ENCODE peak calls at places on chromosomes 2 and 18, in four cellular contexts. One of them, this sample, is unnamed. For H3K27me3 and H3K9me3, the result is how much of the 10 kb centered on the place peaks cover.

GRCh38 chr2:15664273-15665066 is 72.8 kb downstream of the DDX1 start:
- DNase-seq in neuronal stem cell: no peak
- DNase-seq in H9: no peak
- DNase-seq in IMR-90: no peak
- DNase-seq in this sample: no peak

GRCh38 chr2:95314964-95315611 is 17.9 kb downstream of the KCNIP3 start:
- DNase-seq in neuronal stem cell: peak
- DNase-seq in IMR-90: peak
- DNase-seq in H9: peak
- DNase-seq in this sample: no peak

GRCh38 chr18:68275616-68276015 is 439.3 kb downstream of the TMX3 start:
- DNase-seq in IMR-90: peak
- DNase-seq in neuronal stem cell: no peak
- DNase-seq in H9: no peak
- DNase-seq in this sample: peak

GRCh38 chr2:159349674-159350299 is 63.3 kb upstream of the WDSUB1 start:
- DNase-seq in IMR-90: peak
- DNase-seq in H9: no peak
- DNase-seq in neuronal stem cell: no peak
- DNase-seq in this sample: no peak

GRCh38 chr2:162926501-162926900 is 87.9 kb upstream of the KCNH7 start:
- DNase-seq in H9: no peak
- DNase-seq in neuronal stem cell: no peak
- DNase-seq in IMR-90: no peak
- DNase-seq in this sample: peak

GRCh38 chr2:30298302-30298701 is 67.0 kb downstream of the LBH start:
- DNase-seq in IMR-90: no peak
- DNase-seq in neuronal stem cell: no peak
- DNase-seq in H9: no peak
- DNase-seq in this sample: no peak

GRCh38 chr2:106531676-106532075 is 44.5 kb downstream of the CD8B2 start:
- DNase-seq in H9: no peak
- DNase-seq in IMR-90: no peak
- DNase-seq in neuronal stem cell: no peak
- DNase-seq in this sample: no peak

GRCh38 chr2:234495801-234496441 is 960 bp downstream of the ARL4C start:
- DNase-seq in neuronal stem cell: no peak
- DNase-seq in H9: peak
- DNase-seq in IMR-90: peak
- DNase-seq in this sample: peak

GRCh38 chr2:70901235-70902066 is 34.2 kb upstream of the ATP6V1B1 start:
- DNase-seq in IMR-90: peak
- DNase-seq in H9: peak
- DNase-seq in neuronal stem cell: no peak
- DNase-seq in this sample: peak

GRCh38 chr18:49613141-49613641 is 51.3 kb downstream of the LIPG start:
- DNase-seq in IMR-90: no peak
- DNase-seq in neuronal stem cell: peak
- DNase-seq in H9: peak
- DNase-seq in this sample: no peak

GRCh38 chr2:220320326-220320725 is 692.9 kb downstream of the SLC4A3 start:
- DNase-seq in IMR-90: peak
- DNase-seq in H9: no peak
- DNase-seq in neuronal stem cell: no peak
- DNase-seq in this sample: no peak

GRCh38 chr2:197191177-197191947 is 119.2 kb downstream of the ANKRD44 start:
- DNase-seq in neuronal stem cell: peak
- DNase-seq in H9: no peak
- DNase-seq in IMR-90: peak
- DNase-seq in this sample: peak

GRCh38 chr2:216837740-216838139 is 22.1 kb downstream of the TNP1 start:
- DNase-seq in H9: no peak
- DNase-seq in IMR-90: no peak
- DNase-seq in neuronal stem cell: no peak
- DNase-seq in this sample: no peak

GRCh38 chr2:235924675-235925063 is 243.5 kb downstream of the GBX2 start:
- DNase-seq in H9: no peak
- DNase-seq in neuronal stem cell: no peak
- DNase-seq in IMR-90: peak
- DNase-seq in this sample: peak

GRCh38 chr2:3465844-3466481 is 53.4 kb downstream of the ADI1 start:
- DNase-seq in neuronal stem cell: no peak
- DNase-seq in IMR-90: peak
- DNase-seq in H9: no peak
- DNase-seq in this sample: peak

GRCh38 chr18:13191779-13192178 is 26.8 kb upstream of the LDLRAD4 start:
- DNase-seq in H9: no peak
- DNase-seq in neuronal stem cell: no peak
- DNase-seq in IMR-90: no peak
- DNase-seq in this sample: no peak

GRCh38 chr18:13289501-13290205 is 71.1 kb downstream of the LDLRAD4 start:
- DNase-seq in H9: no peak
- DNase-seq in IMR-90: no peak
- DNase-seq in neuronal stem cell: no peak
- DNase-seq in this sample: no peak

GRCh38 chr18:3425450-3425849 is 24.5 kb upstream of the TGIF1 start:
- DNase-seq in neuronal stem cell: no peak
- DNase-seq in IMR-90: no peak
- DNase-seq in H9: no peak
- DNase-seq in this sample: no peak

GRCh38 chr18:13246591-13246990 is 28.0 kb downstream of the LDLRAD4 start:
- DNase-seq in neuronal stem cell: no peak
- DNase-seq in H9: peak
- DNase-seq in IMR-90: no peak
- DNase-seq in this sample: no peak

GRCh38 chr2:190313880-190314279 is 5.7 kb downstream of the HIBCH start:
- DNase-seq in neuronal stem cell: no peak
- DNase-seq in H9: no peak
- DNase-seq in IMR-90: no peak
- DNase-seq in this sample: no peak

GRCh38 chr2:157256621-157257020 is 884 bp upstream of the GALNT5 start:
- DNase-seq in H9: no peak
- DNase-seq in IMR-90: peak
- DNase-seq in neuronal stem cell: no peak
- DNase-seq in this sample: no peak

GRCh38 chr18:58870130-58870529 is 5.5 kb downstream of the ZNF532 start:
- DNase-seq in H9: no peak
- DNase-seq in IMR-90: peak
- DNase-seq in neuronal stem cell: no peak
- DNase-seq in this sample: no peak

GRCh38 chr18:70523798-70524182 is 234.9 kb downstream of the SOCS6 start:
- DNase-seq in neuronal stem cell: no peak
- DNase-seq in IMR-90: no peak
- DNase-seq in H9: no peak
- DNase-seq in this sample: no peak

GRCh38 chr2:10019174-10019971 is 24.0 kb upstream of the KLF11 start:
- DNase-seq in H9: no peak
- DNase-seq in IMR-90: peak
- DNase-seq in neuronal stem cell: no peak
- DNase-seq in this sample: peak

GRCh38 chr18:23066060-23066459 is 69.2 kb upstream of the CABLES1 start:
- DNase-seq in neuronal stem cell: no peak
- DNase-seq in IMR-90: peak
- DNase-seq in H9: no peak
- DNase-seq in this sample: peak

GRCh38 chr2:230441188-230441897 is 25.3 kb downstream of the SP100 start:
- DNase-seq in IMR-90: peak
- DNase-seq in neuronal stem cell: no peak
- DNase-seq in H9: no peak
- DNase-seq in this sample: peak

GRCh38 chr2:119548516-119549120 is 4.4 kb downstream of the CFAP221 start:
- DNase-seq in IMR-90: no peak
- DNase-seq in H9: no peak
- DNase-seq in neuronal stem cell: no peak
- DNase-seq in this sample: no peak

GRCh38 chr2:232954691-232955090 is 58.4 kb downstream of the NGEF start:
- DNase-seq in H9: no peak
- DNase-seq in IMR-90: no peak
- DNase-seq in neuronal stem cell: no peak
- DNase-seq in this sample: no peak

GRCh38 chr2:65369980-65370379 is 62.4 kb downstream of the SPRED2 start:
- DNase-seq in neuronal stem cell: no peak
- DNase-seq in H9: no peak
- DNase-seq in IMR-90: no peak
- DNase-seq in this sample: no peak

GRCh38 chr18:32057624-32058165 is 34.0 kb upstream of the RNF138 start:
- DNase-seq in neuronal stem cell: no peak
- DNase-seq in H9: peak
- DNase-seq in IMR-90: no peak
- DNase-seq in this sample: no peak

GRCh38 chr2:146004470-146004869 is 1484.6 kb upstream of the ZEB2 start:
- DNase-seq in neuronal stem cell: no peak
- DNase-seq in IMR-90: peak
- DNase-seq in H9: no peak
- DNase-seq in this sample: peak

GRCh38 chr2:72130671-72131360 is 16.8 kb downstream of the CYP26B1 start:
- DNase-seq in neuronal stem cell: no peak
- DNase-seq in IMR-90: no peak
- DNase-seq in H9: peak
- DNase-seq in this sample: no peak
- H3K27me3 ChIP-seq in neuronal stem cell: under half
- H3K27me3 ChIP-seq in IMR-90: under half
- H3K27me3 ChIP-seq in H9: under half
- H3K27me3 ChIP-seq in this sample: under half

GRCh38 chr2:69013123-69013836 is at the start of gene ANTXR1:
- DNase-seq in neuronal stem cell: peak
- DNase-seq in IMR-90: peak
- DNase-seq in H9: peak
- DNase-seq in this sample: peak

GRCh38 chr2:69012310-69013122 is 463 bp upstream of the ANTXR1 start:
- DNase-seq in H9: no peak
- DNase-seq in neuronal stem cell: peak
- DNase-seq in IMR-90: peak
- DNase-seq in this sample: peak

GRCh38 chr2:69017080-69017479 is 4.1 kb downstream of the ANTXR1 start:
- DNase-seq in neuronal stem cell: no peak
- DNase-seq in H9: no peak
- DNase-seq in IMR-90: peak
- DNase-seq in this sample: peak

GRCh38 chr2:69011611-69012157 is 1.3 kb upstream of the ANTXR1 start:
- DNase-seq in IMR-90: no peak
- DNase-seq in H9: no peak
- DNase-seq in neuronal stem cell: no peak
- DNase-seq in this sample: no peak

DNA sequence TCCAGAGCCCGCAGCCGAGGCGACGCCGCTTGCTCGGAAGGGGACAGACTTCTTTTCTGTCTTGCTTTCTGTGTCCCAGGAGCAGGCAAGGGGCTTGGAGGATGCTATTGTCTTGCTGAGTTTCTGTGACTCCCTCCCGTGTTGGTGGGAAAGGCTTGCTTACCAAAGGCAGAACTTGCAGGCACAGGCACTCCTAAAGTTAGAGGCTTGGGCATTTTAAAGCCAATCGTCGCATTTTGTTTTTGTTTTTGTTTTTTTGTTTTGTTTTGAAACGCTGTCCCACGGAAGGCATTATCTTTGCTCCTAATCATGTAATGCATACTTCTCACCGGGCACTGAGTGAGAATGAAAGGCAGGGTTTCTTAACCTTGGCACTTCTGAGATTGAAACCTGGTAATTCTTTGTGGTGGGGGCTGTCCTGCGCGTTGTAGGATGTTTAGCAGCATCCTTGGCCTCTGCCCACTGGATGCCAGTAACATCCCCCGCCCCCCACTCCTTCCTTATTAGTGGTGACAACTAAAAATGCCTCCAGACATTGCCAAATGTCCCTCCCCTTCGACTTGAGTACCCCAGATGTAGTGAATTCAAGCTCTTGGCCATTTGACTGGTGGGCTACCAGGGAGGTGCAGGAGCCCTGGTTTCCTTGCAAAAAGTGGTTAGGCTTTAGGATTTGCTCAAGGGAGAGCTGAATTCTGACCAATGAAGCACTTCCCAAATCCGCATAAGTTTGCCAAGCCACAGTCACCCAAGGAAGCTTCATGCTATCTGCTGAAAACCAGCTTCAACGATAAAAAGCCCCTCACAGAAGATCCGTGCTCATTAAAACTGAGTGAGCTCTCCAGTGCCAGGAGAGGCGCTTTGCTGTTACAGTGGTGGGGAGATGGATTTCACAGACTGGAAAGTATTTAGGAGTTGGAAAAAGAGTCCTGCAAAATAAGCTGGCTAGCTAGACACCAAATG is 1.1 kb downstream of the ANTXR1 start:
- DNase-seq in neuronal stem cell: no peak
- DNase-seq in IMR-90: peak
- DNase-seq in H9: no peak
- DNase-seq in this sample: peak
- H3K18ac ChIP-seq in neuronal stem cell: peak
- H3K18ac ChIP-seq in IMR-90: peak
- H3K18ac ChIP-seq in H9: no peak
- H3K18ac ChIP-seq in this sample: peak

GRCh38 chr18:79919089-79919488 is 32.4 kb downstream of the SLC66A2 start:
- DNase-seq in IMR-90: no peak
- DNase-seq in neuronal stem cell: no peak
- DNase-seq in H9: peak
- DNase-seq in this sample: no peak

GRCh38 chr18:79916128-79916494 is 35.3 kb downstream of the SLC66A2 start:
- DNase-seq in H9: no peak
- DNase-seq in IMR-90: no peak
- DNase-seq in neuronal stem cell: no peak
- DNase-seq in this sample: no peak

GRCh38 chr18:79918089-79919011 is 33.1 kb downstream of the SLC66A2 start:
- DNase-seq in IMR-90: no peak
- DNase-seq in neuronal stem cell: no peak
- DNase-seq in H9: peak
- DNase-seq in this sample: no peak

GRCh38 chr18:79916546-79917350 is 34.7 kb downstream of the SLC66A2 start:
- DNase-seq in IMR-90: no peak
- DNase-seq in H9: peak
- DNase-seq in neuronal stem cell: no peak
- DNase-seq in this sample: no peak

GRCh38 chr18:79917351-79918088 is 33.9 kb downstream of the SLC66A2 start:
- DNase-seq in neuronal stem cell: no peak
- DNase-seq in H9: peak
- DNase-seq in IMR-90: no peak
- DNase-seq in this sample: no peak
- H3K9me3 ChIP-seq in neuronal stem cell: under half
- H3K9me3 ChIP-seq in H9: under half
- H3K9me3 ChIP-seq in IMR-90: under half
- H3K9me3 ChIP-seq in this sample: under half

DNA sequence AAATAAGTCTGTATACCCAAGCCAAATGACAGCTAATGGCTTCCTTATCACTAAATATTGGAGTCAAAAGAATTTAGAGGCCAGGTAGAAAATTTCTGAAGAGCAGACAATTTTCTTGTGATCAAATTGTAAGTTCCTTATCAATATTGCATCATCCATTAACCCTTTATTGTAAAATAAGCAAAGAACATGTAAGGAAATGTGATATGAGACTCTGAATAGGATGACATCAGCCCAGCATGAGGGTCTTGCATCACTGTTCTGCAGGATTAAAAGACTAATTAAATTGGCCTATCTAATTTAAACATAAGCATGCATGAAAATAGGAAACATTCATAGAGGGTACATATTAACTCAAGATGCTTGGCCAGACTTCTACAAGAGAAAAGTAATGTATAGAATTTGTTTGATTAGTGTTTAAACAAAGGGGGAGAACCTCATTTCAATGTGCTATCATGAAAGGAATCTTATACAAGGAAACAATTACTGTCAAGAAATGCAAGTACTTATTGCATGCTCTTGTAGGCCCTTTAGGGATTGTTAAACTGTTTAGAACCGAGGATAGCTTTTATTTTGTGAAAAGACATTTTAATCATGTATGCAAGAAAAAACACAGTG is 302.9 kb downstream of the PRKCE start:
- DNase-seq in IMR-90: no peak
- DNase-seq in neuronal stem cell: no peak
- DNase-seq in H9: no peak
- DNase-seq in this sample: no peak
- H3K27me3 ChIP-seq in IMR-90: under half
- H3K27me3 ChIP-seq in neuronal stem cell: under half
- H3K27me3 ChIP-seq in H9: under half
- H3K27me3 ChIP-seq in this sample: under half